ENCODE peak calls at places on chromosomes 2 and 18, in nine cellular contexts. I is heart left ventricle; A is CD8-positive, alpha-beta memory T cell; W is GM23248; Y is colonic mucosa; G is effector memory CD4-positive, alpha-beta T cell; X is aorta; R is CD8-positive, alpha-beta T cell; N is iPS DF 6.9. F is an unnamed sample.

GRCh38 chr2:134586289-134586980 is 132.4 kb downstream of the TMEM163 start:
- DNase-seq in I (no peak), A (no peak), W (no peak), Y (no peak), G (no peak), X (no peak), R (no peak), N (no peak), F (no peak)

GRCh38 chr18:80196528-80197320 is 50.6 kb downstream of the PARD6G start:
- DNase-seq in I (no peak), A (no peak), W (peak; percentile 23), Y (no peak), G (no peak), X (no peak), R (no peak), N (no peak), F (peak; percentile 74)

GRCh38 chr2:139259422-139260051 is 479.3 kb upstream of the NXPH2 start:
- DNase-seq in I (no peak), A (no peak), W (no peak), Y (no peak), G (no peak), X (no peak), R (no peak), N (no peak), F (no peak)

GRCh38 chr2:235669983-235670962 is 176.4 kb downstream of the AGAP1 start:
- DNase-seq in I (peak; percentile 70), A (no peak), W (peak; percentile 96), Y (peak; percentile 59), G (no peak), X (peak; percentile 62), R (no peak), N (no peak), F (peak; percentile 98)

GRCh38 chr2:46412010-46412409 is 67.4 kb upstream of the TMEM247 start:
- DNase-seq in I (no peak), A (no peak), W (no peak), Y (no peak), G (no peak), X (no peak), R (no peak), N (no peak), F (no peak)

GRCh38 chr2:15809504-15809903 is 130.8 kb upstream of the MYCN start:
- DNase-seq in I (no peak), A (no peak), W (no peak), Y (no peak), G (no peak), X (no peak), R (no peak), N (no peak), F (no peak)

GRCh38 chr18:56696966-56697365 is 45.8 kb downstream of the WDR7 start:
- DNase-seq in I (no peak), A (no peak), W (peak; percentile 34), Y (no peak), G (no peak), X (no peak), R (no peak), N (no peak), F (no peak)

GRCh38 chr2:127624321-127625145 is 21.4 kb upstream of the GPR17 start:
- DNase-seq in I (peak; percentile 8), A (no peak), W (no peak), Y (no peak), G (no peak), X (peak; percentile 41), R (no peak), N (no peak), F (peak; percentile 91)

GRCh38 chr2:7432426-7432825 is 515.2 kb downstream of the RNF144A start:
- DNase-seq in I (no peak), A (no peak), W (no peak), Y (no peak), G (no peak), X (no peak), R (no peak), N (no peak), F (no peak)

GRCh38 chr18:77360315-77361186 is 110.9 kb downstream of the GALR1 start:
- DNase-seq in I (no peak), A (no peak), W (no peak), Y (no peak), G (no peak), X (no peak), R (no peak), N (no peak), F (no peak)

GRCh38 chr2:26922638-26923466 is 47.6 kb upstream of the MAPRE3 start:
- DNase-seq in I (peak; percentile 41), A (peak; percentile 15), W (peak; percentile 64), Y (peak; percentile 26), G (no peak), X (no peak), R (peak; percentile 38), N (no peak), F (peak; percentile 88)

GRCh38 chr2:235027558-235028214 is 75.9 kb downstream of the SH3BP4 start:
- DNase-seq in I (no peak), A (no peak), W (peak; percentile 95), Y (no peak), G (no peak), X (no peak), R (no peak), N (no peak), F (peak; percentile 95)

GRCh38 chr2:74381751-74382150 is 1.6 kb upstream of the DCTN1 start:
- DNase-seq in I (no peak), A (no peak), W (no peak), Y (no peak), G (no peak), X (no peak), R (no peak), N (no peak), F (peak; percentile 36)

GRCh38 chr2:177332041-177332991 is 60.3 kb upstream of the AGPS start:
- DNase-seq in I (peak; percentile 45), A (peak; percentile 37), W (peak; percentile 87), Y (peak; percentile 64), G (no peak), X (peak; percentile 55), R (peak; percentile 34), N (peak; percentile 43), F (peak; percentile 23)

GRCh38 chr2:133668547-133668946 is 100.3 kb upstream of the NCKAP5 start:
- DNase-seq in I (no peak), A (no peak), W (no peak), Y (no peak), G (no peak), X (no peak), R (no peak), N (no peak), F (no peak)

GRCh38 chr2:149330127-149331022 is at the start of gene LYPD6:
- DNase-seq in I (peak; percentile 57), A (no peak), W (peak; percentile 90), Y (peak; percentile 79), G (no peak), X (peak; percentile 68), R (no peak), N (no peak), F (peak; percentile 98)

GRCh38 chr18:48215876-48216638 is 193.1 kb downstream of the ZBTB7C start:
- DNase-seq in I (no peak), A (no peak), W (no peak), Y (no peak), G (no peak), X (no peak), R (no peak), N (no peak), F (no peak)

GRCh38 chr2:29166237-29166630 is 51.0 kb downstream of the CLIP4 start:
- DNase-seq in I (no peak), A (no peak), W (peak; percentile 37), Y (no peak), G (no peak), X (no peak), R (no peak), N (no peak), F (no peak)

GRCh38 chr2:218823456-218823855 is 8.1 kb downstream of the PRKAG3 start:
- DNase-seq in I (no peak), A (no peak), W (no peak), Y (no peak), G (no peak), X (no peak), R (no peak), N (no peak), F (no peak)

GRCh38 chr2:232955856-232956255 is 57.2 kb downstream of the NGEF start:
- DNase-seq in I (no peak), A (no peak), W (no peak), Y (no peak), G (no peak), X (no peak), R (no peak), N (no peak), F (no peak)

GRCh38 chr2:79393806-79394484 is 118.9 kb upstream of the CTNNA2 start:
- DNase-seq in I (no peak), A (no peak), W (no peak), Y (no peak), G (no peak), X (no peak), R (no peak), N (no peak), F (no peak)

GRCh38 chr2:102072741-102073140 is 69.8 kb upstream of the IL1R1 start:
- DNase-seq in I (no peak), A (no peak), W (no peak), Y (no peak), G (no peak), X (no peak), R (no peak), N (no peak), F (no peak)
- H3K27me3 ChIP-seq in I (no peaks in the 10 kb centered on the region), A (no peaks in the 10 kb centered on the region), W (no peaks in the 10 kb centered on the region), Y (no peaks in the 10 kb centered on the region), G (no peaks in the 10 kb centered on the region), X (no peaks in the 10 kb centered on the region), R (no peaks in the 10 kb centered on the region), N (no peaks in the 10 kb centered on the region), F (no peaks in the 10 kb centered on the region)

GRCh38 chr2:241218131-241219029 is 29.9 kb downstream of the ANO7 start:
- DNase-seq in I (peak; percentile 70), A (peak; percentile 35), W (peak; percentile 70), Y (peak; percentile 34), G (no peak), X (peak; percentile 72), R (peak; percentile 50), N (no peak), F (peak; percentile 97)
- H3K4me3 ChIP-seq in I (peak overlapping the region; percentile 93), A (peak overlapping the region; percentile 49), W (peak overlapping the region; percentile 77), Y (peak overlapping the region; percentile 50), G (peak overlapping the region; percentile 22), X (peak overlapping the region; percentile 22), R (peak overlapping the region; percentile 35), N (peak overlapping the region; percentile 70), F (peak overlapping the region; percentile 73)

DNA sequence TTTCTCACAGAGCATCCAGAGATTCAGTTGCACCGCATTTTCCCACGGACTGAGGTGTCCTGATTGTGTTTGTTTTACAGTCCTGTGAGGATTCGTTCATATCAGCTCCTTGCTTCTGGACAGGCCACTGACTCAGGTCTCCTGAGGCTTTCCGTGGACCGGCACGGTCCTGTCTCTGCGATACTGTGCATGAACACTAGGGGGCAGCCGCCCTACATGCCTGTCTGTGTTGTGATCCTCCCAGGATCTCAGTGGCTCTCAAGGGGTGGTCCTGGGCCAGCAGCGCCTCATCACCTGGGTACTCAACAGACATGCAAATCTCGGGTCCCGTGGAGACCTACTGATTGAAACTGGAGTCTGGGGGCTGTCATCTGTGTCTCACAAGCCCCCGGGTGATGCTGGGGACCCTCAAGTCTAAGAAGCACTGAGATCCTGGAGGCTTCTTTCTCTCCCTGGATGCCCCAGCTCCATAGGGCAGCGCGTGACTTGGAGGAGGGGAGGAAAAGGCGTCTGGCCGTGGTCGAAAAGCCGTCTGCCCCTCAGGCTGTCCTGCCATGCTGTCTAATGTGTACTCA is 28.9 kb downstream of the IL1R2 start:
- DNase-seq in I (peak; percentile 88), A (peak; percentile 65), W (peak; percentile 89), Y (peak; percentile 89), G (peak; percentile 59), X (peak; percentile 91), R (peak; percentile 75), N (peak; percentile 54), F (peak; percentile 81)
- H3K27me3 ChIP-seq in I (no peaks in the 10 kb centered on the region), A (no peaks in the 10 kb centered on the region), W (no peaks in the 10 kb centered on the region), Y (no peaks in the 10 kb centered on the region), G (no peaks in the 10 kb centered on the region), X (no peaks in the 10 kb centered on the region), R (no peaks in the 10 kb centered on the region), N (no peaks in the 10 kb centered on the region), F (no peaks in the 10 kb centered on the region)

GRCh38 chr2:198371902-198372611 is 567.7 kb downstream of the PLCL1 start:
- DNase-seq in I (no peak), A (no peak), W (peak; percentile 79), Y (no peak), G (no peak), X (no peak), R (no peak), N (no peak), F (peak; percentile 65)
- H3K4me3 ChIP-seq in I (no peak overlapping the region), A (no peak overlapping the region), W (peak overlapping the region; percentile 79), Y (no peak overlapping the region), G (no peak overlapping the region), X (no peak overlapping the region), R (no peak overlapping the region), N (no peak overlapping the region), F (peak overlapping the region; percentile 70)

F was measured in osteoblast.